ENCODE peak calls at places on chromosome 15, in five cellular contexts. One of them, this sample, is unnamed.

GRCh38 chr15:84079885-84080777 is 155.4 kb upstream of the GOLGA6L4 start:
- DNase-seq in hepatocyte: peak; percentile 60
- DNase-seq in GM06990: peak; percentile 63
- DNase-seq in Peyer's patch: peak; percentile 47
- DNase-seq in small intestine: peak; percentile 1
- DNase-seq in this sample: peak; percentile 21

GRCh38 chr15:70171224-70171886 is 73.6 kb upstream of the TLE3 start:
- DNase-seq in hepatocyte: no peak
- DNase-seq in GM06990: no peak
- DNase-seq in Peyer's patch: no peak
- DNase-seq in small intestine: no peak
- DNase-seq in this sample: no peak

GRCh38 chr15:85871545-85871944 is 76.8 kb upstream of the KLHL25 start:
- DNase-seq in hepatocyte: no peak
- DNase-seq in GM06990: peak; percentile 13
- DNase-seq in Peyer's patch: no peak
- DNase-seq in small intestine: no peak
- DNase-seq in this sample: no peak

GRCh38 chr15:73991726-73992593 is at the start of gene STOML1:
- DNase-seq in hepatocyte: peak; percentile 97
- DNase-seq in GM06990: peak; percentile 98
- DNase-seq in Peyer's patch: peak; percentile 95
- DNase-seq in small intestine: peak; percentile 91
- DNase-seq in this sample: peak; percentile 94

GRCh38 chr15:41893422-41894250 is at the start of gene SPTBN5:
- DNase-seq in hepatocyte: no peak
- DNase-seq in GM06990: no peak
- DNase-seq in Peyer's patch: no peak
- DNase-seq in small intestine: no peak
- DNase-seq in this sample: no peak

GRCh38 chr15:33190539-33190938 is 4.0 kb downstream of the FMN1 start:
- DNase-seq in hepatocyte: no peak
- DNase-seq in GM06990: no peak
- DNase-seq in Peyer's patch: no peak
- DNase-seq in small intestine: no peak
- DNase-seq in this sample: no peak

GRCh38 chr15:64009241-64009640 is 37.0 kb downstream of the DAPK2 start:
- DNase-seq in hepatocyte: no peak
- DNase-seq in GM06990: no peak
- DNase-seq in Peyer's patch: no peak
- DNase-seq in small intestine: peak; percentile 70
- DNase-seq in this sample: no peak

GRCh38 chr15:93987068-93987467 is 244.3 kb upstream of the MCTP2 start:
- DNase-seq in hepatocyte: no peak
- DNase-seq in GM06990: no peak
- DNase-seq in Peyer's patch: no peak
- DNase-seq in small intestine: peak; percentile 48
- DNase-seq in this sample: no peak

GRCh38 chr15:59371458-59372351 is 966 bp downstream of the MYO1E start:
- DNase-seq in hepatocyte: peak; percentile 75
- DNase-seq in GM06990: peak; percentile 53
- DNase-seq in Peyer's patch: peak; percentile 77
- DNase-seq in small intestine: peak; percentile 55
- DNase-seq in this sample: peak; percentile 59

GRCh38 chr15:57640935-57641682 is 49.4 kb downstream of the MYZAP start:
- DNase-seq in hepatocyte: peak; percentile 52
- DNase-seq in GM06990: no peak
- DNase-seq in Peyer's patch: no peak
- DNase-seq in small intestine: peak; percentile 50
- DNase-seq in this sample: no peak

GRCh38 chr15:92091155-92091734 is 237.7 kb downstream of the SLCO3A1 start:
- DNase-seq in hepatocyte: peak; percentile 87
- DNase-seq in GM06990: no peak
- DNase-seq in Peyer's patch: peak; percentile 71
- DNase-seq in small intestine: peak; percentile 52
- DNase-seq in this sample: peak; percentile 66

GRCh38 chr15:58167095-58167591 is 29.0 kb downstream of the AQP9 start:
- DNase-seq in hepatocyte: no peak
- DNase-seq in GM06990: no peak
- DNase-seq in Peyer's patch: no peak
- DNase-seq in small intestine: no peak
- DNase-seq in this sample: no peak

GRCh38 chr15:100769975-100770340 is 109.7 kb upstream of the ALDH1A3 start:
- DNase-seq in hepatocyte: no peak
- DNase-seq in GM06990: no peak
- DNase-seq in Peyer's patch: no peak
- DNase-seq in small intestine: no peak
- DNase-seq in this sample: no peak

GRCh38 chr15:76860201-76860600 is 44.9 kb downstream of the SCAPER start:
- DNase-seq in hepatocyte: no peak
- DNase-seq in GM06990: no peak
- DNase-seq in Peyer's patch: no peak
- DNase-seq in small intestine: no peak
- DNase-seq in this sample: no peak

GRCh38 chr15:27842526-27842925 is 256.6 kb downstream of the OCA2 start:
- DNase-seq in hepatocyte: no peak
- DNase-seq in GM06990: no peak
- DNase-seq in Peyer's patch: no peak
- DNase-seq in small intestine: no peak
- DNase-seq in this sample: no peak

GRCh38 chr15:26179906-26180305 is 316.8 kb upstream of the ATP10A start:
- DNase-seq in hepatocyte: peak; percentile 23
- DNase-seq in GM06990: no peak
- DNase-seq in Peyer's patch: no peak
- DNase-seq in small intestine: no peak
- DNase-seq in this sample: no peak

GRCh38 chr15:74062671-74063070 is 19.7 kb downstream of the GOLGA6A start:
- DNase-seq in hepatocyte: no peak
- DNase-seq in GM06990: no peak
- DNase-seq in Peyer's patch: peak; percentile 26
- DNase-seq in small intestine: no peak
- DNase-seq in this sample: no peak

GRCh38 chr15:28104326-28104725 is 5.2 kb upstream of the OCA2 start:
- DNase-seq in hepatocyte: no peak
- DNase-seq in GM06990: no peak
- DNase-seq in Peyer's patch: no peak
- DNase-seq in small intestine: no peak
- DNase-seq in this sample: no peak

GRCh38 chr15:95459288-95459687 is 871.2 kb upstream of the NR2F2 start:
- DNase-seq in hepatocyte: no peak
- DNase-seq in GM06990: no peak
- DNase-seq in Peyer's patch: no peak
- DNase-seq in small intestine: no peak
- DNase-seq in this sample: no peak

GRCh38 chr15:59276225-59277178 is 69.9 kb downstream of the LDHAL6B start:
- DNase-seq in hepatocyte: peak; percentile 74
- DNase-seq in GM06990: no peak
- DNase-seq in Peyer's patch: peak; percentile 81
- DNase-seq in small intestine: peak; percentile 92
- DNase-seq in this sample: peak; percentile 86

GRCh38 chr15:60070838-60071493 is 66.9 kb downstream of the FOXB1 start:
- DNase-seq in hepatocyte: no peak
- DNase-seq in GM06990: no peak
- DNase-seq in Peyer's patch: no peak
- DNase-seq in small intestine: no peak
- DNase-seq in this sample: no peak

GRCh38 chr15:69298697-69299441 is at the start of gene PAQR5:
- DNase-seq in hepatocyte: peak; percentile 64
- DNase-seq in GM06990: no peak
- DNase-seq in Peyer's patch: peak; percentile 80
- DNase-seq in small intestine: peak; percentile 62
- DNase-seq in this sample: peak; percentile 77

GRCh38 chr15:37102315-37103021 is 2.1 kb upstream of the MEIS2 start:
- DNase-seq in hepatocyte: no peak
- DNase-seq in GM06990: no peak
- DNase-seq in Peyer's patch: no peak
- DNase-seq in small intestine: peak; percentile 8
- DNase-seq in this sample: no peak

GRCh38 chr15:64092864-64093626 is 593 bp downstream of the CIAO2A start:
- DNase-seq in hepatocyte: peak; percentile 61
- DNase-seq in GM06990: no peak
- DNase-seq in Peyer's patch: peak; percentile 63
- DNase-seq in small intestine: peak; percentile 76
- DNase-seq in this sample: peak; percentile 67

GRCh38 chr15:61857169-61857829 is 202.9 kb downstream of the VPS13C start:
- DNase-seq in hepatocyte: no peak
- DNase-seq in GM06990: no peak
- DNase-seq in Peyer's patch: no peak
- DNase-seq in small intestine: peak; percentile 12
- DNase-seq in this sample: no peak

This sample was measured in colonic mucosa.